ENCODE peak calls at places on chromosome 2, in nine cellular contexts. One of them, this sample, is unnamed.

GRCh38 chr2:234751275-234751938 is 200.4 kb upstream of the SH3BP4 start:
- DNase-seq in heart right ventricle: no peak
- DNase-seq in GM10248: no peak
- DNase-seq in AML-193: no peak
- DNase-seq in mesothelial cell of epicardium: no peak
- DNase-seq in T follicular helper cell: no peak
- DNase-seq in activated CD8-positive, alpha-beta memory T cell treated with anti-CD3 and anti-CD28 coated beads for 48 hours: no peak
- DNase-seq in activated CD4-positive, alpha-beta T cell treated with anti-CD3 and anti-CD28 coated beads, Interleukin-2, amount 50 U/mL, for 4 hours: no peak
- DNase-seq in activated effector memory CD4-positive, alpha-beta T cell treated with anti-CD3 and anti-CD28 coated beads, Interleukin-2, amount 50 U/mL, for 16 hours: no peak
- DNase-seq in this sample: no peak

GRCh38 chr2:217471329-217471728 is 531.5 kb downstream of the TNS1 start:
- DNase-seq in T follicular helper cell: no peak
- DNase-seq in activated CD8-positive, alpha-beta memory T cell treated with anti-CD3 and anti-CD28 coated beads for 48 hours: no peak
- DNase-seq in AML-193: no peak
- DNase-seq in GM10248: no peak
- DNase-seq in mesothelial cell of epicardium: no peak
- DNase-seq in activated CD4-positive, alpha-beta T cell treated with anti-CD3 and anti-CD28 coated beads, Interleukin-2, amount 50 U/mL, for 4 hours: no peak
- DNase-seq in heart right ventricle: no peak
- DNase-seq in activated effector memory CD4-positive, alpha-beta T cell treated with anti-CD3 and anti-CD28 coated beads, Interleukin-2, amount 50 U/mL, for 16 hours: no peak
- DNase-seq in this sample: no peak

GRCh38 chr2:20649586-20650375 is 1.1 kb downstream of the HS1BP3 start:
- DNase-seq in GM10248: no peak
- DNase-seq in activated effector memory CD4-positive, alpha-beta T cell treated with anti-CD3 and anti-CD28 coated beads, Interleukin-2, amount 50 U/mL, for 16 hours: no peak
- DNase-seq in activated CD8-positive, alpha-beta memory T cell treated with anti-CD3 and anti-CD28 coated beads for 48 hours: no peak
- DNase-seq in mesothelial cell of epicardium: no peak
- DNase-seq in AML-193: no peak
- DNase-seq in activated CD4-positive, alpha-beta T cell treated with anti-CD3 and anti-CD28 coated beads, Interleukin-2, amount 50 U/mL, for 4 hours: no peak
- DNase-seq in heart right ventricle: no peak
- DNase-seq in T follicular helper cell: no peak
- DNase-seq in this sample: no peak

GRCh38 chr2:69652206-69652605 is 8.7 kb upstream of the AAK1 start:
- DNase-seq in GM10248: no peak
- DNase-seq in AML-193: no peak
- DNase-seq in activated effector memory CD4-positive, alpha-beta T cell treated with anti-CD3 and anti-CD28 coated beads, Interleukin-2, amount 50 U/mL, for 16 hours: no peak
- DNase-seq in heart right ventricle: no peak
- DNase-seq in T follicular helper cell: no peak
- DNase-seq in mesothelial cell of epicardium: no peak
- DNase-seq in activated CD8-positive, alpha-beta memory T cell treated with anti-CD3 and anti-CD28 coated beads for 48 hours: no peak
- DNase-seq in activated CD4-positive, alpha-beta T cell treated with anti-CD3 and anti-CD28 coated beads, Interleukin-2, amount 50 U/mL, for 4 hours: no peak
- DNase-seq in this sample: no peak

GRCh38 chr2:74345272-74345943 is 2.2 kb upstream of the SLC4A5 start:
- DNase-seq in AML-193: no peak
- DNase-seq in T follicular helper cell: no peak
- DNase-seq in activated effector memory CD4-positive, alpha-beta T cell treated with anti-CD3 and anti-CD28 coated beads, Interleukin-2, amount 50 U/mL, for 16 hours: no peak
- DNase-seq in mesothelial cell of epicardium: no peak
- DNase-seq in activated CD8-positive, alpha-beta memory T cell treated with anti-CD3 and anti-CD28 coated beads for 48 hours: no peak
- DNase-seq in activated CD4-positive, alpha-beta T cell treated with anti-CD3 and anti-CD28 coated beads, Interleukin-2, amount 50 U/mL, for 4 hours: no peak
- DNase-seq in heart right ventricle: no peak
- DNase-seq in GM10248: no peak
- DNase-seq in this sample: no peak

GRCh38 chr2:177622516-177622915 is 229.9 kb downstream of the AGPS start:
- DNase-seq in AML-193: peak
- DNase-seq in mesothelial cell of epicardium: no peak
- DNase-seq in activated effector memory CD4-positive, alpha-beta T cell treated with anti-CD3 and anti-CD28 coated beads, Interleukin-2, amount 50 U/mL, for 16 hours: no peak
- DNase-seq in GM10248: no peak
- DNase-seq in activated CD4-positive, alpha-beta T cell treated with anti-CD3 and anti-CD28 coated beads, Interleukin-2, amount 50 U/mL, for 4 hours: no peak
- DNase-seq in activated CD8-positive, alpha-beta memory T cell treated with anti-CD3 and anti-CD28 coated beads for 48 hours: no peak
- DNase-seq in heart right ventricle: no peak
- DNase-seq in T follicular helper cell: no peak
- DNase-seq in this sample: no peak

GRCh38 chr2:71223767-71224333 is 3.1 kb downstream of the PAIP2B start:
- DNase-seq in GM10248: no peak
- DNase-seq in activated CD8-positive, alpha-beta memory T cell treated with anti-CD3 and anti-CD28 coated beads for 48 hours: no peak
- DNase-seq in T follicular helper cell: no peak
- DNase-seq in AML-193: peak
- DNase-seq in heart right ventricle: peak
- DNase-seq in activated CD4-positive, alpha-beta T cell treated with anti-CD3 and anti-CD28 coated beads, Interleukin-2, amount 50 U/mL, for 4 hours: no peak
- DNase-seq in activated effector memory CD4-positive, alpha-beta T cell treated with anti-CD3 and anti-CD28 coated beads, Interleukin-2, amount 50 U/mL, for 16 hours: no peak
- DNase-seq in mesothelial cell of epicardium: no peak
- DNase-seq in this sample: no peak

GRCh38 chr2:183079335-183079775 is 808 bp downstream of the DUSP19 start:
- DNase-seq in activated effector memory CD4-positive, alpha-beta T cell treated with anti-CD3 and anti-CD28 coated beads, Interleukin-2, amount 50 U/mL, for 16 hours: no peak
- DNase-seq in mesothelial cell of epicardium: no peak
- DNase-seq in activated CD4-positive, alpha-beta T cell treated with anti-CD3 and anti-CD28 coated beads, Interleukin-2, amount 50 U/mL, for 4 hours: no peak
- DNase-seq in heart right ventricle: no peak
- DNase-seq in GM10248: no peak
- DNase-seq in AML-193: no peak
- DNase-seq in T follicular helper cell: no peak
- DNase-seq in activated CD8-positive, alpha-beta memory T cell treated with anti-CD3 and anti-CD28 coated beads for 48 hours: no peak
- DNase-seq in this sample: no peak

GRCh38 chr2:120538691-120539420 is 192.9 kb downstream of the INHBB start:
- DNase-seq in activated CD8-positive, alpha-beta memory T cell treated with anti-CD3 and anti-CD28 coated beads for 48 hours: no peak
- DNase-seq in activated CD4-positive, alpha-beta T cell treated with anti-CD3 and anti-CD28 coated beads, Interleukin-2, amount 50 U/mL, for 4 hours: no peak
- DNase-seq in AML-193: no peak
- DNase-seq in heart right ventricle: no peak
- DNase-seq in activated effector memory CD4-positive, alpha-beta T cell treated with anti-CD3 and anti-CD28 coated beads, Interleukin-2, amount 50 U/mL, for 16 hours: no peak
- DNase-seq in GM10248: no peak
- DNase-seq in mesothelial cell of epicardium: no peak
- DNase-seq in T follicular helper cell: no peak
- DNase-seq in this sample: no peak

GRCh38 chr2:205902899-205903236 is 183.1 kb downstream of the INO80D start:
- DNase-seq in AML-193: no peak
- DNase-seq in mesothelial cell of epicardium: no peak
- DNase-seq in GM10248: no peak
- DNase-seq in activated effector memory CD4-positive, alpha-beta T cell treated with anti-CD3 and anti-CD28 coated beads, Interleukin-2, amount 50 U/mL, for 16 hours: no peak
- DNase-seq in heart right ventricle: no peak
- DNase-seq in activated CD4-positive, alpha-beta T cell treated with anti-CD3 and anti-CD28 coated beads, Interleukin-2, amount 50 U/mL, for 4 hours: no peak
- DNase-seq in activated CD8-positive, alpha-beta memory T cell treated with anti-CD3 and anti-CD28 coated beads for 48 hours: no peak
- DNase-seq in T follicular helper cell: no peak
- DNase-seq in this sample: no peak

GRCh38 chr2:54524236-54524991 is 68.3 kb downstream of the SPTBN1 start:
- DNase-seq in activated CD8-positive, alpha-beta memory T cell treated with anti-CD3 and anti-CD28 coated beads for 48 hours: no peak
- DNase-seq in activated effector memory CD4-positive, alpha-beta T cell treated with anti-CD3 and anti-CD28 coated beads, Interleukin-2, amount 50 U/mL, for 16 hours: no peak
- DNase-seq in activated CD4-positive, alpha-beta T cell treated with anti-CD3 and anti-CD28 coated beads, Interleukin-2, amount 50 U/mL, for 4 hours: no peak
- DNase-seq in heart right ventricle: no peak
- DNase-seq in mesothelial cell of epicardium: no peak
- DNase-seq in T follicular helper cell: no peak
- DNase-seq in AML-193: no peak
- DNase-seq in GM10248: peak
- DNase-seq in this sample: peak

GRCh38 chr2:66428986-66429612 is 5.8 kb upstream of the MEIS1 start:
- DNase-seq in activated effector memory CD4-positive, alpha-beta T cell treated with anti-CD3 and anti-CD28 coated beads, Interleukin-2, amount 50 U/mL, for 16 hours: no peak
- DNase-seq in T follicular helper cell: no peak
- DNase-seq in GM10248: no peak
- DNase-seq in heart right ventricle: no peak
- DNase-seq in mesothelial cell of epicardium: no peak
- DNase-seq in activated CD8-positive, alpha-beta memory T cell treated with anti-CD3 and anti-CD28 coated beads for 48 hours: no peak
- DNase-seq in activated CD4-positive, alpha-beta T cell treated with anti-CD3 and anti-CD28 coated beads, Interleukin-2, amount 50 U/mL, for 4 hours: no peak
- DNase-seq in AML-193: peak
- DNase-seq in this sample: no peak

GRCh38 chr2:178498137-178498536 is 17.9 kb downstream of the PLEKHA3 start:
- DNase-seq in activated effector memory CD4-positive, alpha-beta T cell treated with anti-CD3 and anti-CD28 coated beads, Interleukin-2, amount 50 U/mL, for 16 hours: no peak
- DNase-seq in activated CD4-positive, alpha-beta T cell treated with anti-CD3 and anti-CD28 coated beads, Interleukin-2, amount 50 U/mL, for 4 hours: no peak
- DNase-seq in mesothelial cell of epicardium: no peak
- DNase-seq in AML-193: no peak
- DNase-seq in heart right ventricle: no peak
- DNase-seq in GM10248: no peak
- DNase-seq in T follicular helper cell: no peak
- DNase-seq in activated CD8-positive, alpha-beta memory T cell treated with anti-CD3 and anti-CD28 coated beads for 48 hours: no peak
- DNase-seq in this sample: no peak

GRCh38 chr2:190469770-190470169 is 61.6 kb downstream of the MFSD6 start:
- DNase-seq in AML-193: no peak
- DNase-seq in activated CD4-positive, alpha-beta T cell treated with anti-CD3 and anti-CD28 coated beads, Interleukin-2, amount 50 U/mL, for 4 hours: no peak
- DNase-seq in activated effector memory CD4-positive, alpha-beta T cell treated with anti-CD3 and anti-CD28 coated beads, Interleukin-2, amount 50 U/mL, for 16 hours: no peak
- DNase-seq in heart right ventricle: peak
- DNase-seq in T follicular helper cell: no peak
- DNase-seq in mesothelial cell of epicardium: no peak
- DNase-seq in GM10248: no peak
- DNase-seq in activated CD8-positive, alpha-beta memory T cell treated with anti-CD3 and anti-CD28 coated beads for 48 hours: no peak
- DNase-seq in this sample: no peak

This sample was measured in GM12878.